ENCODE peak calls at places on chromosomes 12 and 14, in four cellular contexts. One of them, this sample, is unnamed.

GRCh38 chr14:75821828-75822521 is 159.8 kb downstream of the TGFB3 start:
- DNase-seq in NCI-H1694: no peak
- DNase-seq in HEK293T: no peak
- DNase-seq in NCI-H526: no peak
- DNase-seq in this sample: no peak

GRCh38 chr12:76784600-76785051 is 20.7 kb downstream of the ZDHHC17 start:
- DNase-seq in NCI-H1694: no peak
- DNase-seq in HEK293T: no peak
- DNase-seq in NCI-H526: no peak
- DNase-seq in this sample: no peak

GRCh38 chr14:31270196-31270772 is 62.7 kb upstream of the HECTD1 start:
- DNase-seq in NCI-H1694: no peak
- DNase-seq in HEK293T: no peak
- DNase-seq in NCI-H526: no peak
- DNase-seq in this sample: no peak

GRCh38 chr12:101648195-101648594 is 49.2 kb upstream of the CHPT1 start:
- DNase-seq in NCI-H1694: no peak
- DNase-seq in HEK293T: no peak
- DNase-seq in NCI-H526: no peak
- DNase-seq in this sample: no peak

GRCh38 chr12:51972849-51973273 is 21.4 kb downstream of the ACVR1B start:
- DNase-seq in NCI-H1694: no peak
- DNase-seq in HEK293T: no peak
- DNase-seq in NCI-H526: no peak
- DNase-seq in this sample: peak

GRCh38 chr14:79992799-79993198 is 218.5 kb downstream of the DIO2 start:
- DNase-seq in NCI-H1694: no peak
- DNase-seq in HEK293T: no peak
- DNase-seq in NCI-H526: no peak
- DNase-seq in this sample: no peak

GRCh38 chr12:89707992-89708792 is 446 bp downstream of the ATP2B1 start:
- DNase-seq in NCI-H1694: no peak
- DNase-seq in HEK293T: peak
- DNase-seq in NCI-H526: peak
- DNase-seq in this sample: peak

GRCh38 chr12:116916122-116916521 is 5.4 kb downstream of the FBXW8 start:
- DNase-seq in NCI-H1694: no peak
- DNase-seq in HEK293T: no peak
- DNase-seq in NCI-H526: no peak
- DNase-seq in this sample: no peak

GRCh38 chr12:95621725-95622124 is 70.4 kb upstream of the USP44 start:
- DNase-seq in NCI-H1694: no peak
- DNase-seq in HEK293T: no peak
- DNase-seq in NCI-H526: no peak
- DNase-seq in this sample: no peak

GRCh38 chr14:106691601-106692291 is 1165.4 kb downstream of the TMEM121 start:
- DNase-seq in NCI-H1694: peak
- DNase-seq in HEK293T: peak
- DNase-seq in NCI-H526: no peak
- DNase-seq in this sample: no peak

GRCh38 chr12:66823857-66824570 is 145.1 kb upstream of the GRIP1 start:
- DNase-seq in NCI-H1694: no peak
- DNase-seq in HEK293T: peak
- DNase-seq in NCI-H526: no peak
- DNase-seq in this sample: no peak

GRCh38 chr12:57521475-57522018 is 1.1 kb upstream of the MBD6 start:
- DNase-seq in NCI-H1694: peak
- DNase-seq in HEK293T: no peak
- DNase-seq in NCI-H526: peak
- DNase-seq in this sample: no peak

GRCh38 chr14:63773504-63773903 is 45.6 kb upstream of the SGPP1 start:
- DNase-seq in NCI-H1694: peak
- DNase-seq in HEK293T: no peak
- DNase-seq in NCI-H526: peak
- DNase-seq in this sample: no peak

GRCh38 chr14:35851823-35852222 is 25.7 kb downstream of the BRMS1L start:
- DNase-seq in NCI-H1694: no peak
- DNase-seq in HEK293T: no peak
- DNase-seq in NCI-H526: no peak
- DNase-seq in this sample: no peak

GRCh38 chr12:4829161-4829792 is 80.4 kb upstream of the KCNA1 start:
- DNase-seq in NCI-H1694: no peak
- DNase-seq in HEK293T: no peak
- DNase-seq in NCI-H526: no peak
- DNase-seq in this sample: no peak

GRCh38 chr12:52870361-52871290 is 21.8 kb upstream of the KRT78 start:
- DNase-seq in NCI-H1694: peak
- DNase-seq in HEK293T: peak
- DNase-seq in NCI-H526: peak
- DNase-seq in this sample: peak

GRCh38 chr14:35046751-35047536 is 872 bp downstream of the FAM177A1 start:
- DNase-seq in NCI-H1694: peak
- DNase-seq in HEK293T: no peak
- DNase-seq in NCI-H526: peak
- DNase-seq in this sample: peak

GRCh38 chr12:47901285-47902093 is 3.3 kb downstream of the VDR start:
- DNase-seq in NCI-H1694: no peak
- DNase-seq in HEK293T: no peak
- DNase-seq in NCI-H526: no peak
- DNase-seq in this sample: no peak

GRCh38 chr12:58818546-58818945 is 101.8 kb downstream of the LRIG3 start:
- DNase-seq in NCI-H1694: no peak
- DNase-seq in HEK293T: no peak
- DNase-seq in NCI-H526: no peak
- DNase-seq in this sample: no peak

GRCh38 chr12:45762185-45763110 is 32.9 kb downstream of the ARID2 start:
- DNase-seq in NCI-H1694: peak
- DNase-seq in HEK293T: peak
- DNase-seq in NCI-H526: peak
- DNase-seq in this sample: peak

GRCh38 chr14:77225254-77225653 is 43.7 kb downstream of the TMEM63C start:
- DNase-seq in NCI-H1694: no peak
- DNase-seq in HEK293T: no peak
- DNase-seq in NCI-H526: no peak
- DNase-seq in this sample: no peak

GRCh38 chr14:61940669-61941420 is 178.6 kb downstream of the SNAPC1 start:
- DNase-seq in NCI-H1694: no peak
- DNase-seq in HEK293T: no peak
- DNase-seq in NCI-H526: no peak
- DNase-seq in this sample: no peak

GRCh38 chr12:38689704-38690103 is 215.7 kb downstream of the CPNE8 start:
- DNase-seq in NCI-H1694: no peak
- DNase-seq in HEK293T: no peak
- DNase-seq in NCI-H526: no peak
- DNase-seq in this sample: no peak

GRCh38 chr14:50772361-50772760 is 58.6 kb downstream of the NIN start:
- DNase-seq in NCI-H1694: no peak
- DNase-seq in HEK293T: no peak
- DNase-seq in NCI-H526: no peak
- DNase-seq in this sample: no peak

GRCh38 chr12:27012239-27012981 is 1.8 kb downstream of the TM7SF3 start:
- DNase-seq in NCI-H1694: no peak
- DNase-seq in HEK293T: no peak
- DNase-seq in NCI-H526: no peak
- DNase-seq in this sample: no peak